ENCODE peak calls at places on chromosomes 2 and 18, in nine cellular contexts. One of them, this sample, is unnamed.

GRCh38 chr2:169718930-169719504 is 14.6 kb upstream of the KLHL23 start:
- DNase-seq in C1 segment of cervical spinal cord: no peak
- DNase-seq in kidney: no peak
- DNase-seq in amniotic epithelial cell: no peak
- DNase-seq in psoas muscle: no peak
- DNase-seq in HTR-8/SVneo: no peak
- DNase-seq in LoVo: no peak
- DNase-seq in activated CD8-positive, alpha-beta memory T cell treated with anti-CD3 and anti-CD28 coated beads, Interleukin-2, amount 50 U/mL, for 4 hours: no peak
- DNase-seq in posterior cingulate gyrus: no peak
- DNase-seq in this sample: no peak

GRCh38 chr2:211957799-211958198 is 580.8 kb downstream of the ERBB4 start:
- DNase-seq in C1 segment of cervical spinal cord: no peak
- DNase-seq in kidney: no peak
- DNase-seq in amniotic epithelial cell: no peak
- DNase-seq in psoas muscle: no peak
- DNase-seq in HTR-8/SVneo: no peak
- DNase-seq in LoVo: no peak
- DNase-seq in activated CD8-positive, alpha-beta memory T cell treated with anti-CD3 and anti-CD28 coated beads, Interleukin-2, amount 50 U/mL, for 4 hours: no peak
- DNase-seq in posterior cingulate gyrus: no peak
- DNase-seq in this sample: no peak

GRCh38 chr18:21604711-21605110 is 4.2 kb upstream of the ESCO1 start:
- DNase-seq in C1 segment of cervical spinal cord: no peak
- DNase-seq in kidney: no peak
- DNase-seq in amniotic epithelial cell: no peak
- DNase-seq in psoas muscle: no peak
- DNase-seq in HTR-8/SVneo: no peak
- DNase-seq in LoVo: no peak
- DNase-seq in activated CD8-positive, alpha-beta memory T cell treated with anti-CD3 and anti-CD28 coated beads, Interleukin-2, amount 50 U/mL, for 4 hours: no peak
- DNase-seq in posterior cingulate gyrus: no peak
- DNase-seq in this sample: no peak

GRCh38 chr2:10058251-10059015 is 15.1 kb downstream of the KLF11 start:
- DNase-seq in C1 segment of cervical spinal cord: no peak
- DNase-seq in kidney: peak; percentile 72
- DNase-seq in amniotic epithelial cell: no peak
- DNase-seq in psoas muscle: no peak
- DNase-seq in HTR-8/SVneo: no peak
- DNase-seq in LoVo: no peak
- DNase-seq in activated CD8-positive, alpha-beta memory T cell treated with anti-CD3 and anti-CD28 coated beads, Interleukin-2, amount 50 U/mL, for 4 hours: no peak
- DNase-seq in posterior cingulate gyrus: no peak
- DNase-seq in this sample: peak; percentile 65

GRCh38 chr18:23725827-23726661 is 36.8 kb downstream of the LAMA3 start:
- DNase-seq in C1 segment of cervical spinal cord: no peak
- DNase-seq in kidney: peak; percentile 52
- DNase-seq in amniotic epithelial cell: peak; percentile 82
- DNase-seq in psoas muscle: no peak
- DNase-seq in HTR-8/SVneo: no peak
- DNase-seq in LoVo: no peak
- DNase-seq in activated CD8-positive, alpha-beta memory T cell treated with anti-CD3 and anti-CD28 coated beads, Interleukin-2, amount 50 U/mL, for 4 hours: no peak
- DNase-seq in posterior cingulate gyrus: no peak
- DNase-seq in this sample: no peak

GRCh38 chr2:20515293-20516220 is 68.7 kb downstream of the RHOB start:
- DNase-seq in C1 segment of cervical spinal cord: no peak
- DNase-seq in kidney: no peak
- DNase-seq in amniotic epithelial cell: no peak
- DNase-seq in psoas muscle: no peak
- DNase-seq in HTR-8/SVneo: no peak
- DNase-seq in LoVo: no peak
- DNase-seq in activated CD8-positive, alpha-beta memory T cell treated with anti-CD3 and anti-CD28 coated beads, Interleukin-2, amount 50 U/mL, for 4 hours: no peak
- DNase-seq in posterior cingulate gyrus: no peak
- DNase-seq in this sample: no peak

GRCh38 chr2:215903208-215903607 is 110.1 kb downstream of the MREG start:
- DNase-seq in C1 segment of cervical spinal cord: no peak
- DNase-seq in kidney: no peak
- DNase-seq in amniotic epithelial cell: peak; percentile 70
- DNase-seq in psoas muscle: no peak
- DNase-seq in HTR-8/SVneo: no peak
- DNase-seq in LoVo: no peak
- DNase-seq in activated CD8-positive, alpha-beta memory T cell treated with anti-CD3 and anti-CD28 coated beads, Interleukin-2, amount 50 U/mL, for 4 hours: no peak
- DNase-seq in posterior cingulate gyrus: no peak
- DNase-seq in this sample: no peak

GRCh38 chr2:224596289-224596688 is 11.1 kb upstream of the CUL3 start:
- DNase-seq in C1 segment of cervical spinal cord: no peak
- DNase-seq in kidney: no peak
- DNase-seq in amniotic epithelial cell: no peak
- DNase-seq in psoas muscle: no peak
- DNase-seq in HTR-8/SVneo: no peak
- DNase-seq in LoVo: no peak
- DNase-seq in activated CD8-positive, alpha-beta memory T cell treated with anti-CD3 and anti-CD28 coated beads, Interleukin-2, amount 50 U/mL, for 4 hours: no peak
- DNase-seq in posterior cingulate gyrus: no peak
- DNase-seq in this sample: no peak

GRCh38 chr18:29840101-29840500 is 1202.4 kb downstream of the DSC3 start:
- DNase-seq in C1 segment of cervical spinal cord: no peak
- DNase-seq in kidney: no peak
- DNase-seq in amniotic epithelial cell: peak; percentile 91
- DNase-seq in psoas muscle: no peak
- DNase-seq in HTR-8/SVneo: peak; percentile 13
- DNase-seq in LoVo: peak; percentile 9
- DNase-seq in activated CD8-positive, alpha-beta memory T cell treated with anti-CD3 and anti-CD28 coated beads, Interleukin-2, amount 50 U/mL, for 4 hours: no peak
- DNase-seq in posterior cingulate gyrus: no peak
- DNase-seq in this sample: no peak

GRCh38 chr2:10811552-10811951 is 1.0 kb downstream of the PDIA6 start:
- DNase-seq in C1 segment of cervical spinal cord: no peak
- DNase-seq in kidney: no peak
- DNase-seq in amniotic epithelial cell: no peak
- DNase-seq in psoas muscle: no peak
- DNase-seq in HTR-8/SVneo: no peak
- DNase-seq in LoVo: peak; percentile 4
- DNase-seq in activated CD8-positive, alpha-beta memory T cell treated with anti-CD3 and anti-CD28 coated beads, Interleukin-2, amount 50 U/mL, for 4 hours: no peak
- DNase-seq in posterior cingulate gyrus: no peak
- DNase-seq in this sample: no peak

GRCh38 chr2:165044505-165045303 is 89.4 kb upstream of the SLC38A11 start:
- DNase-seq in C1 segment of cervical spinal cord: no peak
- DNase-seq in kidney: no peak
- DNase-seq in amniotic epithelial cell: no peak
- DNase-seq in psoas muscle: no peak
- DNase-seq in HTR-8/SVneo: no peak
- DNase-seq in LoVo: no peak
- DNase-seq in activated CD8-positive, alpha-beta memory T cell treated with anti-CD3 and anti-CD28 coated beads, Interleukin-2, amount 50 U/mL, for 4 hours: no peak
- DNase-seq in posterior cingulate gyrus: no peak
- DNase-seq in this sample: no peak

GRCh38 chr2:213177685-213178084 is 26.3 kb upstream of the IKZF2 start:
- DNase-seq in C1 segment of cervical spinal cord: no peak
- DNase-seq in kidney: no peak
- DNase-seq in amniotic epithelial cell: no peak
- DNase-seq in psoas muscle: no peak
- DNase-seq in HTR-8/SVneo: no peak
- DNase-seq in LoVo: no peak
- DNase-seq in activated CD8-positive, alpha-beta memory T cell treated with anti-CD3 and anti-CD28 coated beads, Interleukin-2, amount 50 U/mL, for 4 hours: no peak
- DNase-seq in posterior cingulate gyrus: no peak
- DNase-seq in this sample: no peak

GRCh38 chr2:2286592-2286991 is 44.5 kb downstream of the MYT1L start:
- DNase-seq in C1 segment of cervical spinal cord: no peak
- DNase-seq in kidney: no peak
- DNase-seq in amniotic epithelial cell: no peak
- DNase-seq in psoas muscle: no peak
- DNase-seq in HTR-8/SVneo: no peak
- DNase-seq in LoVo: no peak
- DNase-seq in activated CD8-positive, alpha-beta memory T cell treated with anti-CD3 and anti-CD28 coated beads, Interleukin-2, amount 50 U/mL, for 4 hours: no peak
- DNase-seq in posterior cingulate gyrus: no peak
- DNase-seq in this sample: no peak

GRCh38 chr2:128606837-128607236 is 288.2 kb upstream of the HS6ST1 start:
- DNase-seq in C1 segment of cervical spinal cord: no peak
- DNase-seq in kidney: peak; percentile 44
- DNase-seq in amniotic epithelial cell: no peak
- DNase-seq in psoas muscle: no peak
- DNase-seq in HTR-8/SVneo: no peak
- DNase-seq in LoVo: no peak
- DNase-seq in activated CD8-positive, alpha-beta memory T cell treated with anti-CD3 and anti-CD28 coated beads, Interleukin-2, amount 50 U/mL, for 4 hours: no peak
- DNase-seq in posterior cingulate gyrus: peak; percentile 11
- DNase-seq in this sample: no peak

GRCh38 chr2:25323612-25324189 is 18.0 kb downstream of the DNMT3A start:
- DNase-seq in C1 segment of cervical spinal cord: no peak
- DNase-seq in kidney: no peak
- DNase-seq in amniotic epithelial cell: peak; percentile 53
- DNase-seq in psoas muscle: no peak
- DNase-seq in HTR-8/SVneo: no peak
- DNase-seq in LoVo: no peak
- DNase-seq in activated CD8-positive, alpha-beta memory T cell treated with anti-CD3 and anti-CD28 coated beads, Interleukin-2, amount 50 U/mL, for 4 hours: no peak
- DNase-seq in posterior cingulate gyrus: no peak
- DNase-seq in this sample: no peak

GRCh38 chr18:58183226-58183625 is 139.2 kb downstream of the NEDD4L start:
- DNase-seq in C1 segment of cervical spinal cord: no peak
- DNase-seq in kidney: no peak
- DNase-seq in amniotic epithelial cell: no peak
- DNase-seq in psoas muscle: no peak
- DNase-seq in HTR-8/SVneo: no peak
- DNase-seq in LoVo: no peak
- DNase-seq in activated CD8-positive, alpha-beta memory T cell treated with anti-CD3 and anti-CD28 coated beads, Interleukin-2, amount 50 U/mL, for 4 hours: no peak
- DNase-seq in posterior cingulate gyrus: no peak
- DNase-seq in this sample: peak; percentile 60

GRCh38 chr18:50011813-50012445 is 183.0 kb downstream of the MYO5B start:
- DNase-seq in C1 segment of cervical spinal cord: no peak
- DNase-seq in kidney: no peak
- DNase-seq in amniotic epithelial cell: peak; percentile 87
- DNase-seq in psoas muscle: no peak
- DNase-seq in HTR-8/SVneo: no peak
- DNase-seq in LoVo: no peak
- DNase-seq in activated CD8-positive, alpha-beta memory T cell treated with anti-CD3 and anti-CD28 coated beads, Interleukin-2, amount 50 U/mL, for 4 hours: no peak
- DNase-seq in posterior cingulate gyrus: no peak
- DNase-seq in this sample: no peak

GRCh38 chr2:8306530-8307351 is 375.1 kb upstream of the ID2 start:
- DNase-seq in C1 segment of cervical spinal cord: no peak
- DNase-seq in kidney: no peak
- DNase-seq in amniotic epithelial cell: peak; percentile 82
- DNase-seq in psoas muscle: no peak
- DNase-seq in HTR-8/SVneo: no peak
- DNase-seq in LoVo: peak; percentile 14
- DNase-seq in activated CD8-positive, alpha-beta memory T cell treated with anti-CD3 and anti-CD28 coated beads, Interleukin-2, amount 50 U/mL, for 4 hours: no peak
- DNase-seq in posterior cingulate gyrus: no peak
- DNase-seq in this sample: no peak

GRCh38 chr2:109475531-109476210 is 138.1 kb downstream of the SEPTIN10 start:
- DNase-seq in C1 segment of cervical spinal cord: no peak
- DNase-seq in kidney: peak; percentile 33
- DNase-seq in amniotic epithelial cell: peak; percentile 50
- DNase-seq in psoas muscle: no peak
- DNase-seq in HTR-8/SVneo: no peak
- DNase-seq in LoVo: no peak
- DNase-seq in activated CD8-positive, alpha-beta memory T cell treated with anti-CD3 and anti-CD28 coated beads, Interleukin-2, amount 50 U/mL, for 4 hours: no peak
- DNase-seq in posterior cingulate gyrus: no peak
- DNase-seq in this sample: no peak

GRCh38 chr2:128642316-128642715 is 323.6 kb upstream of the HS6ST1 start:
- DNase-seq in C1 segment of cervical spinal cord: no peak
- DNase-seq in kidney: peak; percentile 22
- DNase-seq in amniotic epithelial cell: no peak
- DNase-seq in psoas muscle: no peak
- DNase-seq in HTR-8/SVneo: no peak
- DNase-seq in LoVo: no peak
- DNase-seq in activated CD8-positive, alpha-beta memory T cell treated with anti-CD3 and anti-CD28 coated beads, Interleukin-2, amount 50 U/mL, for 4 hours: no peak
- DNase-seq in posterior cingulate gyrus: no peak
- DNase-seq in this sample: peak; percentile 13

GRCh38 chr2:178111743-178112142 is 494 bp upstream of the RBM45 start:
- DNase-seq in C1 segment of cervical spinal cord: no peak
- DNase-seq in kidney: no peak
- DNase-seq in amniotic epithelial cell: peak; percentile 51
- DNase-seq in psoas muscle: no peak
- DNase-seq in HTR-8/SVneo: no peak
- DNase-seq in LoVo: no peak
- DNase-seq in activated CD8-positive, alpha-beta memory T cell treated with anti-CD3 and anti-CD28 coated beads, Interleukin-2, amount 50 U/mL, for 4 hours: no peak
- DNase-seq in posterior cingulate gyrus: no peak
- DNase-seq in this sample: no peak

GRCh38 chr2:212109792-212110680 is 428.6 kb downstream of the ERBB4 start:
- DNase-seq in C1 segment of cervical spinal cord: peak; percentile 59
- DNase-seq in kidney: no peak
- DNase-seq in amniotic epithelial cell: no peak
- DNase-seq in psoas muscle: no peak
- DNase-seq in HTR-8/SVneo: no peak
- DNase-seq in LoVo: no peak
- DNase-seq in activated CD8-positive, alpha-beta memory T cell treated with anti-CD3 and anti-CD28 coated beads, Interleukin-2, amount 50 U/mL, for 4 hours: no peak
- DNase-seq in posterior cingulate gyrus: no peak
- DNase-seq in this sample: no peak

GRCh38 chr18:22557160-22557941 is 139.6 kb upstream of the CTAGE1 start:
- DNase-seq in C1 segment of cervical spinal cord: no peak
- DNase-seq in kidney: no peak
- DNase-seq in amniotic epithelial cell: peak; percentile 81
- DNase-seq in psoas muscle: no peak
- DNase-seq in HTR-8/SVneo: no peak
- DNase-seq in LoVo: no peak
- DNase-seq in activated CD8-positive, alpha-beta memory T cell treated with anti-CD3 and anti-CD28 coated beads, Interleukin-2, amount 50 U/mL, for 4 hours: no peak
- DNase-seq in posterior cingulate gyrus: no peak
- DNase-seq in this sample: no peak

GRCh38 chr2:168530980-168531379 is 74.9 kb downstream of the CERS6 start:
- DNase-seq in C1 segment of cervical spinal cord: no peak
- DNase-seq in kidney: no peak
- DNase-seq in amniotic epithelial cell: peak; percentile 55
- DNase-seq in psoas muscle: no peak
- DNase-seq in HTR-8/SVneo: no peak
- DNase-seq in LoVo: no peak
- DNase-seq in activated CD8-positive, alpha-beta memory T cell treated with anti-CD3 and anti-CD28 coated beads, Interleukin-2, amount 50 U/mL, for 4 hours: no peak
- DNase-seq in posterior cingulate gyrus: no peak
- DNase-seq in this sample: no peak